ENCODE peak calls at places on chromosomes 13 and 19, in four cellular contexts. K is progenitor cell of endocrine pancreas; L is CD4-positive, alpha-beta T cell; E is neural progenitor cell. D is an unnamed sample.

GRCh38 chr19:27779953-27780352 is 1433.0 kb downstream of the UQCRFS1 start:
- DNase-seq in K (no peak), L (no peak), E (no peak), D (no peak)

GRCh38 chr13:36531746-36532486 is 99.6 kb downstream of the CCNA1 start:
- DNase-seq in K (no peak), L (no peak), E (no peak), D (no peak)

GRCh38 chr13:113670541-113670940 is 3.5 kb downstream of the GRK1 start:
- DNase-seq in K (no peak), L (no peak), E (no peak), D (no peak)

GRCh38 chr19:20661150-20661819 is at the start of gene ZNF626:
- DNase-seq in K (peak), L (peak), E (peak), D (peak)

GRCh38 chr13:50403311-50403710 is 388.1 kb downstream of the KCNRG start:
- DNase-seq in K (no peak), L (no peak), E (no peak), D (no peak)

GRCh38 chr13:80249906-80250513 is 90.9 kb downstream of the SPRY2 start:
- DNase-seq in K (no peak), L (no peak), E (no peak), D (no peak)

GRCh38 chr13:111897846-111898215 is 169.1 kb upstream of the SOX1 start:
- DNase-seq in K (no peak), L (no peak), E (no peak), D (no peak)

GRCh38 chr13:42110410-42111155 is 62.1 kb downstream of the DGKH start:
- DNase-seq in K (no peak), L (no peak), E (peak), D (peak)

GRCh38 chr13:20118268-20119140 is 42.3 kb downstream of the GJA3 start:
- DNase-seq in K (peak), L (peak), E (peak), D (peak)

GRCh38 chr19:13014101-13014920 is 19.0 kb downstream of the NFIX start:
- DNase-seq in K (no peak), L (no peak), E (peak), D (no peak)

GRCh38 chr19:13781547-13781946 is 7.3 kb downstream of the C19orf53 start:
- DNase-seq in K (no peak), L (no peak), E (peak), D (no peak)

GRCh38 chr13:108407495-108407894 is 138.0 kb downstream of the TNFSF13B start:
- DNase-seq in K (no peak), L (no peak), E (no peak), D (no peak)

GRCh38 chr19:42683917-42684513 is 56.3 kb downstream of the PSG3 start:
- DNase-seq in K (no peak), L (no peak), E (peak), D (no peak)

GRCh38 chr19:11260996-11261395 is 1.3 kb downstream of the DOCK6 start:
- DNase-seq in K (no peak), L (no peak), E (no peak), D (no peak)
- TF ChIP-seq CTCF in K (no peak), L (no peak), E (no peak), D (no peak)

DNA sequence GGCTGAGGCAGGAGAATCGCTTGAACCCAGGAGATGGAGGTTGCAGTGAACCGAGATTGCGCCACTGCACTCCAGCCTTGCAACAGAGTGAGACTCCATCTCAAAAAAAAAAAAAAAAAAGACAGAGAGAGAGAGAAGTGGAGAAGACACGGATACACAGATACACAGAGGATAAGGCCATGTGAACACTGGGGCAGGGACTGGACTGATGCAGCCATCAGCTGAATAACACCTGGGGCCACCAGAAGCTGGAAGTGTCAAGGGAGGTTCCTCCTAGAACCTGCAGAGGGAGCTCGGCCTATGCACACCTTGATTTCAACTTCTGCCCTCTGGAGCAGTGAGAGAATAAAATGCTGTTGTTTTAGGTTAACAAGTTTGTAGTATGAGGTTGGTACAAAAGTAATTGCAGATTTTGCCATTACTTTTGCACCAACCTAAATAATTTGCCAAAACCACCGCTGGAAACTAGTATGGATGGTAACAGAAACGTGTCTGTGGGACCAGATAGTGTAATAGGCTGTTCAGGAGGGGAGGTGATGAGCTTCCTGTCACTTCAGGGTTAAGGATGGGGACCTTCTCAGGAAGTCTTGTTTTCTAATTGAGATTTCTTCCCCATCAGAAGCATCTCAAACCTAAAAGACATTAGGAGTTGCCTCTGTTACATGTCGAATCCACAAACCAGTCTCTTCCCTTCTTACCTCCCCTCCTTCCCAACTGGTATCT is 36.4 kb upstream of the IGSF23 start:
- DNase-seq in K (no peak), L (no peak), E (peak), D (peak)
- TF ChIP-seq CTCF in K (peak), L (peak), E (peak), D (peak)

GRCh38 chr13:94674609-94675348 is 37.6 kb downstream of the SOX21 start:
- DNase-seq in K (peak), L (peak), E (peak), D (peak)
- TF ChIP-seq CTCF in K (peak), L (peak), E (peak), D (peak)

GRCh38 chr19:55355213-55355821 is 798 bp upstream of the COX6B2 start:
- DNase-seq in K (no peak), L (no peak), E (peak), D (no peak)

GRCh38 chr19:55353356-55353802 is 1.1 kb downstream of the COX6B2 start:
- DNase-seq in K (no peak), L (no peak), E (no peak), D (no peak)

GRCh38 chr19:55352746-55353145 is 1.8 kb downstream of the COX6B2 start:
- DNase-seq in K (no peak), L (no peak), E (no peak), D (no peak)

GRCh38 chr19:55353803-55354697 is 469 bp downstream of the COX6B2 start:
- DNase-seq in K (no peak), L (peak), E (peak), D (peak)

DNA sequence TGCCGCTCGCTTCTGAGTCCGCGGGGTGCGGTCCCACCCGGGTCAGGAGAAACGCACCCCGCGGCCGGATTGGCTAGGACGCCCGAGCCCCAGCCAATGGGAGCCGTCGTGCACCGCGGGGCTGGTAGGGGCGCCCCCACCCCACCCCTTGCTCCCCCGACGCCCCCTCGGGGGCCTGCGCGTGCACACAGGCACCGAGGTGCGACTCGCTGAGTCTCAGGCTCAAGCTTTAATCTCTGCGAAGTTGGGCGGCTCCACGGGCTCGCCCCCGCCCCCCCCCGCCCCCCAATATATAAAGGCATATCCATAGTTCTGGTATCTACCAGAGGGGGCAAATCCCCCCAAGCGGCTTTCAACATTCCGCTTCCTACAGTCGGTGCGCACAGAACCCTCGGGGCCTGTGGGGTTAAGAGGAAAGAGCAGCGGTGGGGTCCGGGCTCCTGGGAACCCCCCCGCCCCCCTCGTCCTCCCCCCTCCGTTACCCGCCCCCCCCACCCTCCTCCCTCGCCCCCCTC is at the start of gene COX6B2:
- DNase-seq in K (no peak), L (no peak), E (peak), D (no peak)
- TF ChIP-seq CTCF in K (no peak), L (no peak), E (no peak), D (no peak)

GRCh38 chr13:98482476-98483444 is 94.1 kb downstream of the STK24 start:
- DNase-seq in K (no peak), L (no peak), E (peak), D (peak)
- TF ChIP-seq CTCF in K (peak), L (no peak), E (peak), D (peak)

GRCh38 chr13:97574926-97575325 is 141.0 kb downstream of the RAP2A start:
- DNase-seq in K (no peak), L (no peak), E (peak), D (peak)
- TF ChIP-seq CTCF in K (no peak), L (no peak), E (peak), D (peak)

D was measured in GM13976.